ENCODE peak calls at places on chromosomes 5 and 9, in seven cellular contexts. X is right atrium auricular region, Y is A549, I is brain microvascular endothelial cell, E is aorta, A is AG08396, H is NCI-H748 treated with DMSO at 0.1 percent for 48 hours. O is an unnamed sample.

GRCh38 chr5:155651-156410 is 35.5 kb upstream of the LRRC14B start:
- DNase-seq in Y (no peak), E (no peak), X (no peak), I (no peak), H (no peak), A (no peak), O (no peak)

GRCh38 chr9:72394061-72394460 is 29.1 kb upstream of the ZFAND5 start:
- DNase-seq in Y (no peak), H (no peak), A (no peak), E (no peak), I (no peak), X (no peak), O (no peak)

GRCh38 chr9:129587487-129588262 is 33.2 kb downstream of the C9orf50 start:
- DNase-seq in Y (no peak), H (no peak), I (no peak), X (no peak), A (no peak), E (no peak), O (no peak)

GRCh38 chr5:74232281-74232680 is 408.2 kb downstream of the ENC1 start:
- DNase-seq in X (no peak), A (peak; percentile 46), E (no peak), Y (no peak), H (no peak), I (peak; percentile 83), O (no peak)

GRCh38 chr5:134874831-134875655 is 872 bp downstream of the TXNDC15 start:
- DNase-seq in X (peak; percentile 77), Y (peak; percentile 51), H (peak; percentile 44), A (peak; percentile 81), I (peak; percentile 85), E (peak; percentile 85), O (peak; percentile 60)

GRCh38 chr5:23014251-23014650 is 161.1 kb upstream of the CDH12 start:
- DNase-seq in I (no peak), A (no peak), Y (no peak), E (no peak), H (no peak), X (no peak), O (no peak)

GRCh38 chr9:134275379-134275778 is 50.9 kb upstream of the RXRA start:
- DNase-seq in E (no peak), I (no peak), H (no peak), X (no peak), Y (no peak), A (no peak), O (no peak)

GRCh38 chr5:77892061-77893010 is 116.2 kb upstream of the TBCA start:
- DNase-seq in E (no peak), X (no peak), H (no peak), I (no peak), A (no peak), Y (no peak), O (no peak)

GRCh38 chr5:80937591-80937990 is 22.6 kb upstream of the RASGRF2 start:
- DNase-seq in E (no peak), H (no peak), X (no peak), I (peak; percentile 5), Y (peak; percentile 10), A (no peak), O (no peak)

GRCh38 chr9:108978121-108978694 is 35.1 kb downstream of the CTNNAL1 start:
- DNase-seq in X (no peak), I (no peak), Y (no peak), E (no peak), A (no peak), H (no peak), O (no peak)

GRCh38 chr9:92512622-92513021 is 23.2 kb downstream of the ECM2 start:
- DNase-seq in I (no peak), E (no peak), H (no peak), Y (no peak), A (no peak), X (no peak), O (no peak)

GRCh38 chr5:40834391-40834848 is 602 bp downstream of the RPL37 start:
- DNase-seq in I (no peak), H (peak; percentile 78), X (no peak), E (no peak), A (no peak), Y (no peak), O (peak; percentile 20)

GRCh38 chr9:2093920-2094597 is 78.9 kb downstream of the SMARCA2 start:
- DNase-seq in E (no peak), I (peak; percentile 49), X (no peak), H (no peak), A (peak; percentile 67), Y (no peak), O (no peak)

GRCh38 chr5:142816577-142816976 is 46.4 kb downstream of the ARHGAP26 start:
- DNase-seq in A (peak; percentile 45), H (no peak), Y (no peak), X (no peak), E (peak; percentile 87), I (peak; percentile 64), O (peak; percentile 89)

GRCh38 chr9:88221110-88221509 is 82.8 kb upstream of the SPATA31C2 start:
- DNase-seq in I (no peak), H (no peak), Y (no peak), E (peak; percentile 35), A (no peak), X (no peak), O (no peak)

GRCh38 chr5:117204926-117205869 is 630.6 kb upstream of the SEMA6A start:
- DNase-seq in A (no peak), X (no peak), E (no peak), I (no peak), H (no peak), Y (no peak), O (no peak)

GRCh38 chr9:119639287-119639955 is 270.2 kb upstream of the BRINP1 start:
- DNase-seq in I (no peak), X (no peak), H (no peak), E (no peak), Y (no peak), A (peak; percentile 5), O (no peak)

GRCh38 chr5:130885718-130886117 is 279.3 kb downstream of the HINT1 start:
- DNase-seq in H (no peak), Y (no peak), I (no peak), E (no peak), A (no peak), X (no peak), O (no peak)

GRCh38 chr5:7261049-7261448 is 134.9 kb upstream of the ADCY2 start:
- DNase-seq in I (no peak), X (no peak), A (peak; percentile 53), Y (peak; percentile 16), E (no peak), H (peak; percentile 91), O (peak; percentile 25)

GRCh38 chr5:163260471-163260870 is 176.9 kb upstream of the CCNG1 start:
- DNase-seq in E (no peak), A (no peak), X (no peak), I (no peak), Y (no peak), H (no peak), O (no peak)

O was measured in H4.